ENCODE peak calls at places on chromosomes 7 and 10, in four cellular contexts. U, H, B and X are unnamed samples.

GRCh38 chr7:70582921-70583895 is 548.7 kb upstream of the GALNT17 start:
- DNase-seq in U (no peak), H (no peak), B (no peak), X (no peak)

GRCh38 chr7:142800103-142800502 is 29.3 kb downstream of the PRSS2 start:
- DNase-seq in U (no peak), H (no peak), B (no peak), X (no peak)

GRCh38 chr10:43415544-43415943 is 6.6 kb upstream of the HNRNPF start:
- DNase-seq in U (no peak), H (no peak), B (no peak), X (no peak)

GRCh38 chr7:83347836-83348482 is 185.3 kb upstream of the PCLO start:
- DNase-seq in U (no peak), H (no peak), B (no peak), X (no peak)

GRCh38 chr7:125444864-125445263 is 515.2 kb upstream of the POT1 start:
- DNase-seq in U (no peak), H (no peak), B (no peak), X (no peak)

GRCh38 chr10:44385726-44386438 is 985 bp upstream of the CXCL12 start:
- DNase-seq in U (peak), H (peak), B (no peak), X (no peak)

GRCh38 chr10:48219194-48219593 is 55.3 kb downstream of the FRMPD2 start:
- DNase-seq in U (no peak), H (no peak), B (no peak), X (no peak)

GRCh38 chr10:76049581-76050290 is 618.3 kb downstream of the LRMDA start:
- DNase-seq in U (no peak), H (no peak), B (no peak), X (no peak)

GRCh38 chr7:25989140-25989705 is 162.8 kb upstream of the NFE2L3 start:
- DNase-seq in U (no peak), H (no peak), B (no peak), X (no peak)

GRCh38 chr10:132607961-132608495 is 70.4 kb downstream of the INPP5A start:
- DNase-seq in U (no peak), H (no peak), B (no peak), X (no peak)

GRCh38 chr7:157493776-157494175 is 157.0 kb downstream of the DNAJB6 start:
- DNase-seq in U (no peak), H (no peak), B (no peak), X (no peak)

GRCh38 chr10:98295401-98295811 is 27.4 kb upstream of the LOXL4 start:
- DNase-seq in U (no peak), H (no peak), B (no peak), X (no peak)

GRCh38 chr7:151311294-151311864 is 30.2 kb upstream of the NUB1 start:
- DNase-seq in U (no peak), H (no peak), B (peak), X (peak)

GRCh38 chr7:22338875-22339274 is 18.1 kb downstream of the RAPGEF5 start:
- DNase-seq in U (no peak), H (no peak), B (no peak), X (no peak)

GRCh38 chr10:35136263-35136815 is 9.7 kb downstream of the CREM start:
- DNase-seq in U (no peak), H (no peak), B (no peak), X (peak)

GRCh38 chr10:17161788-17162187 is 32.2 kb upstream of the CUBN start:
- DNase-seq in U (no peak), H (no peak), B (no peak), X (no peak)

GRCh38 chr7:131212114-131212513 is 115.6 kb upstream of the MKLN1 start:
- DNase-seq in U (no peak), H (no peak), B (peak), X (no peak)

GRCh38 chr7:151940048-151940845 is 16.0 kb upstream of the GALNTL5 start:
- DNase-seq in U (no peak), H (no peak), B (no peak), X (peak)

GRCh38 chr10:31623466-31623865 is 304.4 kb downstream of the ZEB1 start:
- DNase-seq in U (no peak), H (no peak), B (no peak), X (no peak)

GRCh38 chr10:48811461-48811860 is 126.8 kb downstream of the WDFY4 start:
- DNase-seq in U (no peak), H (no peak), B (no peak), X (no peak)

GRCh38 chr7:34062826-34063225 is 157.5 kb downstream of the BMPER start:
- DNase-seq in U (no peak), H (no peak), B (no peak), X (no peak)

GRCh38 chr10:14681305-14681704 is 93.4 kb downstream of the FAM107B start:
- DNase-seq in U (no peak), H (no peak), B (no peak), X (no peak)

GRCh38 chr7:49692516-49692915 is 80.9 kb upstream of the VWC2 start:
- DNase-seq in U (no peak), H (no peak), B (no peak), X (no peak)

GRCh38 chr7:45993621-45994020 is 72.5 kb upstream of the IGFBP3 start:
- DNase-seq in U (no peak), H (no peak), B (no peak), X (no peak)

GRCh38 chr10:1432161-1432560 is 305.2 kb downstream of the ADARB2 start:
- DNase-seq in U (no peak), H (no peak), B (no peak), X (no peak)

GRCh38 chr7:150410680-150411346 is 31.7 kb downstream of the ZNF775 start:
- DNase-seq in U (no peak), H (no peak), B (no peak), X (no peak)

GRCh38 chr7:1940402-1940786 is 270.3 kb downstream of the ELFN1 start:
- DNase-seq in U (peak), H (peak), B (no peak), X (peak)

GRCh38 chr10:74460812-74461211 is 309.8 kb downstream of the ADK start:
- DNase-seq in U (no peak), H (no peak), B (no peak), X (no peak)

GRCh38 chr10:36188461-36188860 is 546.4 kb upstream of the FZD8 start:
- DNase-seq in U (no peak), H (no peak), B (no peak), X (no peak)

GRCh38 chr10:20247858-20248257 is 431.6 kb downstream of the PLXDC2 start:
- DNase-seq in U (no peak), H (no peak), B (no peak), X (no peak)

GRCh38 chr7:155209478-155209864 is 88.2 kb upstream of the INSIG1 start:
- DNase-seq in U (no peak), H (no peak), B (no peak), X (no peak)